ENCODE peak calls at places on chromosome 15, in seven cellular contexts. F, G, B, R, U, K and J are unnamed samples.

GRCh38 chr15:58487041-58487723 is 55.4 kb downstream of the LIPC start:
- DNase-seq in F (no peak), G (no peak), B (no peak), R (no peak), U (no peak), K (no peak), J (no peak)

GRCh38 chr15:29403778-29404177 is 134.2 kb upstream of the NSMCE3 start:
- DNase-seq in F (no peak), G (no peak), B (no peak), R (no peak), U (peak), K (no peak), J (no peak)

GRCh38 chr15:98025237-98025636 is 64.7 kb downstream of the ARRDC4 start:
- DNase-seq in F (no peak), G (no peak), B (no peak), R (peak), U (no peak), K (peak), J (peak)

GRCh38 chr15:82535566-82536408 is 4.5 kb downstream of the RPS17 start:
- DNase-seq in F (no peak), G (no peak), B (no peak), R (no peak), U (no peak), K (no peak), J (no peak)

GRCh38 chr15:98863983-98864382 is 143.6 kb downstream of the PGPEP1L start:
- DNase-seq in F (no peak), G (no peak), B (no peak), R (no peak), U (no peak), K (no peak), J (no peak)

GRCh38 chr15:43772624-43773023 is 4.1 kb downstream of the ELL3 start:
- DNase-seq in F (no peak), G (no peak), B (no peak), R (no peak), U (no peak), K (no peak), J (no peak)

GRCh38 chr15:57537072-57537471 is 54.6 kb upstream of the MYZAP start:
- DNase-seq in F (no peak), G (peak), B (peak), R (peak), U (peak), K (peak), J (peak)

GRCh38 chr15:80710635-80711553 is 15.8 kb downstream of the ABHD17C start:
- DNase-seq in F (no peak), G (no peak), B (no peak), R (peak), U (no peak), K (no peak), J (no peak)

GRCh38 chr15:55741592-55742497 is 1.1 kb downstream of the PRTG start:
- DNase-seq in F (no peak), G (peak), B (no peak), R (no peak), U (peak), K (no peak), J (peak)

GRCh38 chr15:38587214-38587613 is 22.6 kb upstream of the RASGRP1 start:
- DNase-seq in F (no peak), G (no peak), B (no peak), R (no peak), U (no peak), K (no peak), J (no peak)

GRCh38 chr15:69876030-69876429 is 221.7 kb downstream of the TLE3 start:
- DNase-seq in F (no peak), G (no peak), B (no peak), R (no peak), U (no peak), K (no peak), J (no peak)

GRCh38 chr15:69307939-69308338 is 9.2 kb downstream of the PAQR5 start:
- DNase-seq in F (no peak), G (no peak), B (no peak), R (no peak), U (no peak), K (no peak), J (no peak)

GRCh38 chr15:67805008-67805681 is 20.2 kb upstream of the SKOR1 start:
- DNase-seq in F (no peak), G (no peak), B (no peak), R (no peak), U (no peak), K (no peak), J (no peak)

GRCh38 chr15:84955089-84955848 is 26.4 kb upstream of the PDE8A start:
- DNase-seq in F (peak), G (peak), B (peak), R (peak), U (peak), K (no peak), J (peak)

GRCh38 chr15:37095993-37096877 is 4.1 kb downstream of the MEIS2 start:
- DNase-seq in F (peak), G (peak), B (no peak), R (no peak), U (no peak), K (no peak), J (no peak)

GRCh38 chr15:49751191-49751590 is 130.3 kb downstream of the DTWD1 start:
- DNase-seq in F (no peak), G (no peak), B (no peak), R (no peak), U (no peak), K (no peak), J (no peak)

GRCh38 chr15:71329509-71330260 is 214.4 kb downstream of the THSD4 start:
- DNase-seq in F (no peak), G (peak), B (no peak), R (peak), U (peak), K (peak), J (peak)

GRCh38 chr15:87816016-87816415 is 440.5 kb downstream of the NTRK3 start:
- DNase-seq in F (no peak), G (no peak), B (no peak), R (peak), U (no peak), K (no peak), J (no peak)

GRCh38 chr15:43209059-43209824 is 11.6 kb downstream of the EPB42 start:
- DNase-seq in F (no peak), G (no peak), B (no peak), R (no peak), U (peak), K (no peak), J (peak)

GRCh38 chr15:53675832-53676231 is 83.6 kb downstream of the WDR72 start:
- DNase-seq in F (no peak), G (no peak), B (no peak), R (no peak), U (peak), K (no peak), J (no peak)

GRCh38 chr15:63436872-63437375 is 55.3 kb upstream of the CA12 start:
- DNase-seq in F (peak), G (peak), B (peak), R (peak), U (peak), K (peak), J (peak)

GRCh38 chr15:101664303-101664913 is 12.2 kb upstream of the TM2D3 start:
- DNase-seq in F (no peak), G (no peak), B (no peak), R (no peak), U (peak), K (no peak), J (no peak)

GRCh38 chr15:71355268-71355667 is 240.0 kb downstream of the THSD4 start:
- DNase-seq in F (no peak), G (no peak), B (no peak), R (no peak), U (no peak), K (no peak), J (no peak)

GRCh38 chr15:31278544-31279220 is 48.0 kb upstream of the KLF13 start:
- DNase-seq in F (peak), G (peak), B (no peak), R (no peak), U (no peak), K (no peak), J (no peak)

GRCh38 chr15:69469467-69470191 is 17.0 kb downstream of the RPLP1 start:
- DNase-seq in F (no peak), G (no peak), B (no peak), R (peak), U (no peak), K (no peak), J (peak)

GRCh38 chr15:88950600-88951160 is 37.5 kb upstream of the MFGE8 start:
- DNase-seq in F (no peak), G (no peak), B (no peak), R (no peak), U (no peak), K (no peak), J (no peak)

GRCh38 chr15:40093224-40093842 is 15.3 kb downstream of the BMF start:
- DNase-seq in F (peak), G (no peak), B (no peak), R (peak), U (no peak), K (no peak), J (no peak)

GRCh38 chr15:74245342-74245931 is 9.3 kb downstream of the CCDC33 start:
- DNase-seq in F (no peak), G (no peak), B (no peak), R (no peak), U (no peak), K (no peak), J (no peak)

GRCh38 chr15:69154026-69154425 is 6.4 kb upstream of the GLCE start:
- DNase-seq in F (no peak), G (no peak), B (no peak), R (peak), U (no peak), K (no peak), J (peak)

GRCh38 chr15:69713726-69714559 is 261.3 kb downstream of the RPLP1 start:
- DNase-seq in F (no peak), G (no peak), B (no peak), R (no peak), U (no peak), K (no peak), J (no peak)

GRCh38 chr15:28037969-28038640 is 61.0 kb downstream of the OCA2 start:
- DNase-seq in F (no peak), G (no peak), B (no peak), R (no peak), U (no peak), K (no peak), J (no peak)

GRCh38 chr15:87713405-87713995 is 543.0 kb downstream of the NTRK3 start:
- DNase-seq in F (no peak), G (no peak), B (no peak), R (no peak), U (no peak), K (no peak), J (no peak)

DNA sequence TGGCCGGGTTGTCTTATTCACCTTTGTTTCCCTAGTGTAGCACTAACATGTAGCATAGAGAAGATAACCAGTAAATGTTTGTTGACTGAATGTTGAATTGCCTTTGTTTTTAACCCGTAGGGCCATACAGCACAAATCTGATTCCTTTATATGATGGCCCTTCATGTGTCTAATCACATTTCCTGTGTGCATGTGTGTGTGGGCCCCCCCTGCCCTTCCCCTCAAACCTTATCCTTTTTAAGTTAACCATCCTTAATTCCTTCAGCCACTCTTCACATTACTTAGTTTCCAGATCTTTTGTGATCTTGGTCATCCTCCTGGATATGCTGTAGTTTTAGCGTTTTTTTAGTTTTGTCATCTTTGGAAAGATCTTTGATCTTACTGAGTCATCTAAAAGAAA is 4.2 kb downstream of the NEO1 start:
- DNase-seq in F (no peak), G (no peak), B (no peak), R (no peak), U (no peak), K (no peak), J (no peak)
- H3K4me3 ChIP-seq in F (no peak), G (no peak), B (no peak), R (no peak), U (no peak), K (no peak), J (no peak)

GRCh38 chr15:79450648-79451047 is 18.5 kb downstream of the MINAR1 start:
- DNase-seq in F (no peak), G (no peak), B (no peak), R (no peak), U (no peak), K (no peak), J (no peak)
- TF ChIP-seq CTCF in F (no peak), G (peak), B (no peak), R (peak), U (peak), K (peak), J (peak)

GRCh38 chr15:76996526-76997401 is 1.8 kb downstream of the PSTPIP1 start:
- DNase-seq in F (peak), G (no peak), B (no peak), R (peak), U (no peak), K (no peak), J (no peak)
- H3K4me3 ChIP-seq in F (peak), G (no peak), B (no peak), R (no peak), U (no peak), K (no peak), J (no peak)

GRCh38 chr15:91816942-91817341 is 36.6 kb upstream of the SLCO3A1 start:
- DNase-seq in F (no peak), G (no peak), B (no peak), R (no peak), U (no peak), K (no peak), J (no peak)
- TF ChIP-seq CTCF in F (no peak), G (no peak), B (no peak), R (no peak), U (no peak), K (no peak), J (no peak)

GRCh38 chr15:64776402-64776786 is 1.0 kb upstream of the RBPMS2 start:
- DNase-seq in F (peak), G (no peak), B (no peak), R (no peak), U (no peak), K (no peak), J (no peak)
- H3K4me3 ChIP-seq in F (peak), G (no peak), B (no peak), R (peak), U (peak), K (peak), J (no peak)

GRCh38 chr15:25438601-25439455 is at the start of gene UBE3A:
- DNase-seq in F (peak), G (peak), B (peak), R (peak), U (peak), K (peak), J (peak)

GRCh38 chr15:25436707-25437106 is 2.1 kb downstream of the UBE3A start:
- DNase-seq in F (no peak), G (no peak), B (no peak), R (no peak), U (no peak), K (no peak), J (no peak)

GRCh38 chr15:25439456-25439836 is 622 bp upstream of the UBE3A start:
- DNase-seq in F (no peak), G (peak), B (peak), R (peak), U (peak), K (no peak), J (peak)

GRCh38 chr15:25435474-25436243 is 3.2 kb downstream of the UBE3A start:
- DNase-seq in F (no peak), G (no peak), B (no peak), R (peak), U (no peak), K (no peak), J (peak)

DNA sequence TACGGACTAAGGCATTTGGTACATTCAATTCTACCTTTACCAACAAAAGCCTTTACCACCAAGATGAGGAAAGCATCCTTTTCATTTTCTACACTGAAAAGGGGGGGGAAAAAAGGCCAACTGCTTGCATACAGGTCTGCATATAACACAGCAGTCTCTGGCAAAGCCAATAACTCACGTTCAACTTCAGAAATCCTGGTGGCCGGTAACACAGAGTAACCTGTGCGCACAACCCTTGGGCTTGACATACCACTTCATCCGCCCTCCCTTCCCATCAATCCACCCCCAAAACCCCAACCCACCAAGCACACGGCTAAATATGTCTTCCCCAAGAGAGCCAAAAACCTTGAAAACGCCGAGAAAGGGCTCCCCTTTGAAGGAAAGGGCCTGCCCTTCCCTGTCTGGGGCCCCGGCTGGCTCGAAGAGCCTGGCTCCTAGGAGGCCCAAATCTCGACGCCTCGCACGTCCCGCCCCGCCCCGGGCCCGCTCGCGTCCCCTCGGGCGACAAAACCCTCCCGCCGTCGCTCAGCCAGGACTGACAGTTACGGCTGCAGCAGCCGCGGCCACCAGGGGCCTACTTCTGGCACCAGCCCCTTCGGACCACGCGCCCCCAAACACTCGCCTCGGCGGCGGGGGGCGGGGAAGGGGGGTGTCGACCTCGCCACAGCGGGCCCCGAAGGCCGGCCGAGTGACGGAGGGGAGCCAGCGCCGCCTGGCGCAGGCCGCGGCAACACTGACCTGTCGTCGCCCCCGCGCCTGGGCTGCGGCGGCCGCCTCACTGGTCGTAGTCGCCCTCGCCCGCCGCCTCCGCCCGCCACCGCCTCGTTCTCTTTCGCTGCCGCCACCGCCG is 848 bp downstream of the UBE3A start:
- DNase-seq in F (peak), G (peak), B (peak), R (peak), U (peak), K (no peak), J (peak)
- TF ChIP-seq CTCF in F (no peak), G (peak), B (no peak), R (peak), U (no peak), K (no peak), J (peak)

GRCh38 chr15:79089890-79090486 is 592 bp downstream of the RASGRF1 start:
- DNase-seq in F (no peak), G (no peak), B (no peak), R (no peak), U (peak), K (no peak), J (no peak)

GRCh38 chr15:79092382-79092781 is 1.8 kb upstream of the RASGRF1 start:
- DNase-seq in F (no peak), G (no peak), B (no peak), R (no peak), U (no peak), K (no peak), J (no peak)

GRCh38 chr15:79091204-79091867 is 756 bp upstream of the RASGRF1 start:
- DNase-seq in F (no peak), G (no peak), B (no peak), R (peak), U (peak), K (no peak), J (peak)

GRCh38 chr15:79089331-79089889 is 1.2 kb downstream of the RASGRF1 start:
- DNase-seq in F (no peak), G (no peak), B (no peak), R (no peak), U (no peak), K (no peak), J (no peak)

GRCh38 chr15:79090487-79091203 is at the start of gene RASGRF1:
- DNase-seq in F (no peak), G (no peak), B (no peak), R (no peak), U (peak), K (no peak), J (peak)
- H3K4me3 ChIP-seq in F (peak), G (no peak), B (no peak), R (no peak), U (peak), K (no peak), J (no peak)

DNA sequence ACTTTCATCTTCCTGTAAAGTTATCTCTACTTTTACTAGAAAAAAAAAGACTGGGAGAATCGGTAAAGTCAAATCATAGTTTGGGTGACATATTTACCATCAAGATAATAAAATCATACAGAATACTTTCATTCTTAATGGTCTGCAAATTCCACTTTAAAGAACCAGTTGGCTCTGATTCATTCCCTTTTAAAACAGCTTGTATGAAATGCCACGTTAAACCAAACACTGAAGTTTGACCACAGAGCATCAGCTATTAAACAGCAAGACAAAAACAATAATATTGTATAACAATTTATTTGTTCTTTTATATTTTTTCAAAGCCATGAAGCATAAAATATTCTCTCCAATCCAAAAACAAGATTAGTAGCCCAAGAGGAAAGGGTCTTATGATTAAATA is 100.7 kb downstream of the FBN1 start:
- DNase-seq in F (no peak), G (no peak), B (no peak), R (peak), U (no peak), K (no peak), J (peak)
- TF ChIP-seq CTCF in F (no peak), G (no peak), B (no peak), R (no peak), U (no peak), K (no peak), J (no peak)